ENCODE peak calls at places on chromosomes 2 and 18, in four cellular contexts. W is GM12878, F is HepG2, L is K562. Q is an unnamed sample.

GRCh38 chr2:104378853-104379374 is 475.0 kb upstream of the POU3F3 start:
- DNase-seq in W (no peak), F (peak), L (peak), Q (peak)

GRCh38 chr2:145777297-145777696 is 1257.4 kb upstream of the ZEB2 start:
- DNase-seq in W (no peak), F (peak), L (peak), Q (peak)

GRCh38 chr2:203327918-203328734 is at the start of gene ABI2:
- DNase-seq in W (no peak), F (peak), L (peak), Q (peak)

GRCh38 chr2:156341482-156342251 is 9.1 kb upstream of the NR4A2 start:
- DNase-seq in W (peak), F (peak), L (peak), Q (peak)

GRCh38 chr18:72107647-72108046 is 436.5 kb downstream of the CBLN2 start:
- DNase-seq in W (no peak), F (no peak), L (no peak), Q (no peak)

GRCh38 chr2:49044680-49045079 is 109.6 kb downstream of the FSHR start:
- DNase-seq in W (no peak), F (peak), L (no peak), Q (no peak)

GRCh38 chr18:40868110-40868858 is 1086.8 kb upstream of the PIK3C3 start:
- DNase-seq in W (no peak), F (peak), L (no peak), Q (peak)

GRCh38 chr18:25590456-25590855 is 238.5 kb upstream of the ZNF521 start:
- DNase-seq in W (no peak), F (no peak), L (no peak), Q (no peak)

GRCh38 chr2:196233033-196233807 is 61.8 kb upstream of the STK17B start:
- DNase-seq in W (no peak), F (no peak), L (no peak), Q (peak)

GRCh38 chr2:217263796-217264195 is 403.9 kb upstream of the TNP1 start:
- DNase-seq in W (no peak), F (no peak), L (no peak), Q (no peak)

GRCh38 chr18:50287441-50288347 is at the start of gene CXXC1:
- DNase-seq in W (peak), F (peak), L (peak), Q (peak)

GRCh38 chr2:104969564-104969963 is 68.3 kb upstream of the MRPS9 start:
- DNase-seq in W (no peak), F (no peak), L (no peak), Q (no peak)

GRCh38 chr2:70553584-70554337 is at the start of gene TGFA:
- DNase-seq in W (no peak), F (peak), L (peak), Q (peak)
- TF ChIP-seq POLR2AphosphoS2 in W (no peak), F (no peak), L (no peak), Q (no peak)

GRCh38 chr18:69817335-69817935 is 130.2 kb downstream of the CD226 start:
- DNase-seq in W (no peak), F (no peak), L (no peak), Q (no peak)
- TF ChIP-seq MYC in W (no peak), F (no peak), L (no peak), Q (no peak)

GRCh38 chr18:48973731-48974130 is 23.0 kb upstream of the SMAD7 start:
- DNase-seq in W (no peak), F (no peak), L (no peak), Q (no peak)
- TF ChIP-seq POLR2AphosphoS2 in W (no peak), F (no peak), L (no peak), Q (no peak)

DNA sequence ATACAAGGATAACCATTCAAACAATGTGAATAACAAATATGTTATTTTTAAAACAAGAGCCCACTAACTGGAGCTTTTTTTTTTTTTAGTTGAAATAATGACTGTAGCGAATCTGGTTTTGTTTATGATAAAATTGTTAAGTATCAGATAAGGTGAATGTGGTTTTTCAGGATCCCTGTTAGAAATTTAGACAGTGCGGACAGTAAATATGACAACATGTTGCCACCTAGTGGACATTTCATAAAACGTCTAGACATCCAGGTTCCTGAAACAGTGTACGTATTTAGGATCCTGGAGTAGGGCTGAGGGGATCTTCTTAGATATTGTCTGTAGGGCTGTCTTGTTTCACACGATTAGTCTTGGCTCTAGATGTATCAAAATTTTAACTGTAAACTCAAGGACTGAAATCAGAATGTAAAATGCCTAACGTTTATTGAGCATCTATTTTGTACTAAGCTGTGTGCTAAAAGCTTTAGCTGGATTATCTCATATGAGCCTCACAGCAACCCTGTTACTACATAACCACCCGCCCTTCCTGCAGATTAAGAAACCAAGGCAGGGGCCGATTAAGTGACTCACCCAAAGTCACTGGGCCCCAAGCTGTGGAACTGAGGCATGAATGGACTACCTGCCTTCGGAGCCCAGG is 23.9 kb upstream of the CCDC68 start:
- DNase-seq in W (no peak), F (peak), L (peak), Q (peak)
- TF ChIP-seq MYC in W (no peak), F (no peak), L (no peak), Q (no peak)

GRCh38 chr2:181178823-181179412 is 198.5 kb downstream of the UBE2E3 start:
- DNase-seq in W (no peak), F (peak), L (no peak), Q (peak)
- TF ChIP-seq POLR2AphosphoS2 in W (no peak), F (no peak), L (no peak), Q (no peak)

GRCh38 chr2:143313861-143314260 is 184.6 kb downstream of the ARHGAP15 start:
- DNase-seq in W (no peak), F (no peak), L (no peak), Q (no peak)
- TF ChIP-seq MYC in W (no peak), F (no peak), L (no peak), Q (no peak)

GRCh38 chr2:2845267-2845666 is 514.2 kb upstream of the MYT1L start:
- DNase-seq in W (no peak), F (no peak), L (no peak), Q (no peak)
- TF ChIP-seq POLR2AphosphoS2 in W (no peak), F (no peak), L (no peak), Q (no peak)

GRCh38 chr2:111072220-111072871 is 48.4 kb upstream of the BCL2L11 start:
- DNase-seq in W (no peak), F (no peak), L (no peak), Q (no peak)
- TF ChIP-seq MYC in W (no peak), F (no peak), L (no peak), Q (no peak)

DNA sequence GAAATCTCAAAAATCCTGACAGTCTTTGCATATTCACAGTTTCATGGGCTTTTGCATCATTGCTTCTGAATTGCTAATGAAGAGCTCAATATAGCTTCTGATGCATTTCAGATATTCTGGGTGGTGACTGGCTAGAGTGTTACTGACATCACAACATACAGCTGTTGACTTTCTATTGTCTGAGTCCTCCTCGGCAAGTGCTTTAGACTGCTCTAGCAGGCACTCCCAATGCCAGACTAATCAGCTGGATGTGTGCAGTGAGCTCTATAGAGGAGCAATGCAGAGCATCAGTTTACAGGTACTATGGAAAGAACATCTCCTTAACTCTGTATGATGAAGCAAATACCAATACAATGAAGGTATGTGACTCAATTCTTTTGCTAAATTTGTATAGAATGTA is 54.9 kb downstream of the R3HDM1 start:
- DNase-seq in W (no peak), F (no peak), L (no peak), Q (no peak)
- TF ChIP-seq POLR2AphosphoS2 in W (no peak), F (no peak), L (no peak), Q (no peak)

Q was measured in A549.